ENCODE peak calls at places on chromosomes 16 and 17, in four cellular contexts. V is K562, A is stomach, Z is gastrocnemius medialis. X is an unnamed sample. For H3K4me1, the result is how much of the 10 kb centered on the place peaks cover.

GRCh38 chr16:78780808-78781207 is 681.4 kb downstream of the WWOX start:
- DNase-seq in A (no peak), Z (no peak), V (no peak), X (no peak)

GRCh38 chr17:4354862-4355514 is 11.5 kb downstream of the UBE2G1 start:
- DNase-seq in V (no peak), A (no peak), Z (no peak), X (no peak)

GRCh38 chr17:36641331-36641876 is 40.0 kb downstream of the MRM1 start:
- DNase-seq in Z (no peak), A (no peak), V (no peak), X (no peak)

GRCh38 chr17:1412185-1413110 is 12.4 kb upstream of the YWHAE start:
- DNase-seq in A (peak), Z (no peak), V (no peak), X (no peak)

GRCh38 chr16:64469906-64470702 is 651.8 kb downstream of the CDH11 start:
- DNase-seq in A (no peak), V (no peak), Z (peak), X (no peak)

GRCh38 chr16:71474864-71475263 is 12.8 kb upstream of the ZNF23 start:
- DNase-seq in V (no peak), A (no peak), Z (no peak), X (no peak)

GRCh38 chr16:11833951-11834695 is 17.2 kb downstream of the RSL1D1 start:
- DNase-seq in A (no peak), V (no peak), Z (peak), X (no peak)

GRCh38 chr17:7971651-7972050 is 30.8 kb upstream of the GUCY2D start:
- DNase-seq in A (no peak), V (no peak), Z (no peak), X (no peak)

GRCh38 chr17:51166987-51167931 is 1.0 kb downstream of the NME2 start:
- DNase-seq in Z (peak), V (peak), A (peak), X (peak)

GRCh38 chr17:16461606-16461866 is 30.5 kb downstream of the LRRC75A start:
- DNase-seq in Z (no peak), V (no peak), A (no peak), X (no peak)

GRCh38 chr16:64950731-64951130 is 171.1 kb downstream of the CDH11 start:
- DNase-seq in A (no peak), Z (no peak), V (no peak), X (no peak)

GRCh38 chr16:71214771-71215381 is 15.6 kb downstream of the HYDIN start:
- DNase-seq in V (peak), A (no peak), Z (no peak), X (no peak)

DNA sequence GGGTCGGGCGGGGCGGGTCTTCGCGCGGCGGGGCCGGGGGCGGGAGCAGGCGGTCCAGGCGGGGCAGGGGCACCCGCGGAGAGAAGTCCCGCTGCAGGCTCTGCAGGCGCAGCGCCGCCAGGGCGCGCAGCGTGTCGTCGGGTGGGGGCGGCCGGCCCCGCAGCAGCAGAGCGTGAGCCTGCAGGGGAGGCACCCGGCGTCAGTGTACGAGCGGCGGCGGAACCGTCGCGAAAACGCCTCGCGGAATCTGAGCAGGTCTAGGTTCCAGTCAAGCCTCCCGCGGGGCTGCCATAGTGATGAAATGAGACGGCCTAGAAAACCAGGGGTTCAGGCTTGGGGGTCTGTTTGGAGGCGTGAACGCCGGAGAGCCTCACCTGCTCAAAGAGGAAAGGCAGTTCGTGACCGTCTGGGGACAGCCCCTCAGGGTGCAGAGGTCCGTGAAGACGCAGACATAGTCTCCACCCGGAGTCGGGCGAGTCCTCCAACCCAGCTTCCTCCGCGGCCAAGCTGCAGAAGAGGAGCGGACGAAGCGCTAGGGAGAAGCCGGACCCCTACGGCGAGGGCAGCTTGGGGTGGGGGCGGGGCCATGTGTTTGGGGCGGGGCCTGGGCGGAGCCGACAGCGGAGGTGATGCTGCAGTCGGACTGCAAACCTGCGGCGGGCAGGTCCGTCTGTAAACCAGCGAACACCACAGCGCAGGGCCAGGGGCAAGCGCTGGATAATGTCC is 6.4 kb downstream of the PLEKHH3 start:
- DNase-seq in Z (no peak), V (no peak), A (no peak), X (peak)
- H3K4me1 ChIP-seq in Z (half or more), V (under half), A (half or more), X (under half)

GRCh38 chr17:79150799-79151198 is 76.2 kb downstream of the ENGASE start:
- DNase-seq in V (no peak), A (no peak), Z (no peak), X (no peak)
- TF ChIP-seq POLR2A in V (no peak), A (no peak), Z (no peak), X (no peak)

GRCh38 chr16:88903267-88903666 is 36.8 kb upstream of the PABPN1L start:
- DNase-seq in A (no peak), V (no peak), Z (peak), X (no peak)
- H3K27ac ChIP-seq in A (no peak), V (no peak), Z (peak), X (no peak)

GRCh38 chr17:78126895-78127239 is 1.7 kb downstream of the TMC6 start:
- DNase-seq in A (no peak), Z (no peak), V (no peak), X (no peak)
- H3K4me1 ChIP-seq in A (half or more), Z (under half), V (under half), X (under half)

GRCh38 chr16:1131378-1131994 is 21.4 kb upstream of the CACNA1H start:
- DNase-seq in V (no peak), Z (no peak), A (no peak), X (no peak)
- TF ChIP-seq POLR2A in V (no peak), Z (no peak), A (no peak), X (no peak)

GRCh38 chr16:89257757-89258465 is 40.4 kb downstream of the ZNF778 start:
- DNase-seq in V (no peak), A (no peak), Z (no peak), X (no peak)
- H3K27ac ChIP-seq in V (no peak), A (no peak), Z (no peak), X (no peak)